ENCODE peak calls at places on chromosomes 6 and 20, in nine cellular contexts. One of them, this sample, is unnamed.

GRCh38 chr6:40378071-40378724 is 209.0 kb downstream of the LRFN2 start:
- DNase-seq in coronary artery: no peak
- DNase-seq in ovary: no peak
- DNase-seq in endodermal cell: peak
- DNase-seq in heart left ventricle: no peak
- DNase-seq in PC-3: no peak
- DNase-seq in suprapubic skin: no peak
- DNase-seq in tibial artery: no peak
- DNase-seq in BJ: no peak
- DNase-seq in this sample: no peak

GRCh38 chr6:105714846-105715245 is 312.0 kb upstream of the PREP start:
- DNase-seq in coronary artery: no peak
- DNase-seq in ovary: no peak
- DNase-seq in endodermal cell: no peak
- DNase-seq in heart left ventricle: no peak
- DNase-seq in PC-3: no peak
- DNase-seq in suprapubic skin: no peak
- DNase-seq in tibial artery: no peak
- DNase-seq in BJ: no peak
- DNase-seq in this sample: no peak

GRCh38 chr6:19214231-19214630 is 622.9 kb upstream of the ID4 start:
- DNase-seq in coronary artery: no peak
- DNase-seq in ovary: no peak
- DNase-seq in endodermal cell: peak
- DNase-seq in heart left ventricle: no peak
- DNase-seq in PC-3: no peak
- DNase-seq in suprapubic skin: no peak
- DNase-seq in tibial artery: no peak
- DNase-seq in BJ: no peak
- DNase-seq in this sample: no peak

GRCh38 chr6:87789198-87789899 is 87.3 kb upstream of the AKIRIN2 start:
- DNase-seq in coronary artery: no peak
- DNase-seq in ovary: peak
- DNase-seq in endodermal cell: no peak
- DNase-seq in heart left ventricle: no peak
- DNase-seq in PC-3: peak
- DNase-seq in suprapubic skin: no peak
- DNase-seq in tibial artery: peak
- DNase-seq in BJ: no peak
- DNase-seq in this sample: peak

GRCh38 chr20:1121439-1121838 is 3.0 kb downstream of the PSMF1 start:
- DNase-seq in coronary artery: no peak
- DNase-seq in ovary: no peak
- DNase-seq in endodermal cell: no peak
- DNase-seq in heart left ventricle: no peak
- DNase-seq in PC-3: no peak
- DNase-seq in suprapubic skin: no peak
- DNase-seq in tibial artery: no peak
- DNase-seq in BJ: no peak
- DNase-seq in this sample: no peak

GRCh38 chr20:40683894-40684268 is 5.2 kb downstream of the MAFB start:
- DNase-seq in coronary artery: no peak
- DNase-seq in ovary: no peak
- DNase-seq in endodermal cell: no peak
- DNase-seq in heart left ventricle: no peak
- DNase-seq in PC-3: no peak
- DNase-seq in suprapubic skin: no peak
- DNase-seq in tibial artery: no peak
- DNase-seq in BJ: no peak
- DNase-seq in this sample: no peak

GRCh38 chr20:34781250-34781649 is 44.2 kb downstream of the NCOA6 start:
- DNase-seq in coronary artery: no peak
- DNase-seq in ovary: no peak
- DNase-seq in endodermal cell: no peak
- DNase-seq in heart left ventricle: no peak
- DNase-seq in PC-3: no peak
- DNase-seq in suprapubic skin: no peak
- DNase-seq in tibial artery: no peak
- DNase-seq in BJ: no peak
- DNase-seq in this sample: no peak

GRCh38 chr6:138105446-138105845 is 1.8 kb downstream of the PERP start:
- DNase-seq in coronary artery: no peak
- DNase-seq in ovary: no peak
- DNase-seq in endodermal cell: no peak
- DNase-seq in heart left ventricle: no peak
- DNase-seq in PC-3: peak
- DNase-seq in suprapubic skin: no peak
- DNase-seq in tibial artery: no peak
- DNase-seq in BJ: no peak
- DNase-seq in this sample: no peak

GRCh38 chr6:17878734-17879133 is 108.7 kb downstream of the KIF13A start:
- DNase-seq in coronary artery: no peak
- DNase-seq in ovary: no peak
- DNase-seq in endodermal cell: no peak
- DNase-seq in heart left ventricle: no peak
- DNase-seq in PC-3: no peak
- DNase-seq in suprapubic skin: no peak
- DNase-seq in tibial artery: no peak
- DNase-seq in BJ: no peak
- DNase-seq in this sample: no peak

GRCh38 chr6:132931937-132932336 is 117.6 kb downstream of the RPS12 start:
- DNase-seq in coronary artery: no peak
- DNase-seq in ovary: no peak
- DNase-seq in endodermal cell: no peak
- DNase-seq in heart left ventricle: no peak
- DNase-seq in PC-3: peak
- DNase-seq in suprapubic skin: no peak
- DNase-seq in tibial artery: no peak
- DNase-seq in BJ: peak
- DNase-seq in this sample: peak

GRCh38 chr6:4364172-4364571 is 228.8 kb upstream of the ECI2 start:
- DNase-seq in coronary artery: no peak
- DNase-seq in ovary: no peak
- DNase-seq in endodermal cell: no peak
- DNase-seq in heart left ventricle: no peak
- DNase-seq in PC-3: no peak
- DNase-seq in suprapubic skin: no peak
- DNase-seq in tibial artery: no peak
- DNase-seq in BJ: no peak
- DNase-seq in this sample: no peak

GRCh38 chr6:170439366-170440351 is 113.4 kb downstream of the PSMB1 start:
- DNase-seq in coronary artery: peak
- DNase-seq in ovary: no peak
- DNase-seq in endodermal cell: peak
- DNase-seq in heart left ventricle: no peak
- DNase-seq in PC-3: no peak
- DNase-seq in suprapubic skin: no peak
- DNase-seq in tibial artery: no peak
- DNase-seq in BJ: no peak
- DNase-seq in this sample: no peak

GRCh38 chr6:3294921-3295871 is 36.4 kb downstream of the PSMG4 start:
- DNase-seq in coronary artery: no peak
- DNase-seq in ovary: peak
- DNase-seq in endodermal cell: peak
- DNase-seq in heart left ventricle: peak
- DNase-seq in PC-3: peak
- DNase-seq in suprapubic skin: peak
- DNase-seq in tibial artery: peak
- DNase-seq in BJ: no peak
- DNase-seq in this sample: no peak

GRCh38 chr6:41970436-41970846 is 28.8 kb upstream of the CCND3 start:
- DNase-seq in coronary artery: no peak
- DNase-seq in ovary: no peak
- DNase-seq in endodermal cell: no peak
- DNase-seq in heart left ventricle: no peak
- DNase-seq in PC-3: no peak
- DNase-seq in suprapubic skin: no peak
- DNase-seq in tibial artery: peak
- DNase-seq in BJ: no peak
- DNase-seq in this sample: peak

GRCh38 chr6:120675886-120676285 is 658.4 kb downstream of the TBC1D32 start:
- DNase-seq in coronary artery: no peak
- DNase-seq in ovary: no peak
- DNase-seq in endodermal cell: no peak
- DNase-seq in heart left ventricle: no peak
- DNase-seq in PC-3: no peak
- DNase-seq in suprapubic skin: no peak
- DNase-seq in tibial artery: no peak
- DNase-seq in BJ: no peak
- DNase-seq in this sample: no peak

GRCh38 chr6:723540-723939 is 30.6 kb upstream of the EXOC2 start:
- DNase-seq in coronary artery: no peak
- DNase-seq in ovary: no peak
- DNase-seq in endodermal cell: no peak
- DNase-seq in heart left ventricle: no peak
- DNase-seq in PC-3: no peak
- DNase-seq in suprapubic skin: no peak
- DNase-seq in tibial artery: no peak
- DNase-seq in BJ: no peak
- DNase-seq in this sample: no peak
- TF ChIP-seq CTCF in coronary artery: no peak
- TF ChIP-seq CTCF in ovary: no peak
- TF ChIP-seq CTCF in endodermal cell: peak
- TF ChIP-seq CTCF in heart left ventricle: no peak
- TF ChIP-seq CTCF in PC-3: peak
- TF ChIP-seq CTCF in suprapubic skin: no peak
- TF ChIP-seq CTCF in tibial artery: no peak
- TF ChIP-seq CTCF in BJ: no peak
- TF ChIP-seq CTCF in this sample: peak

GRCh38 chr6:108133594-108134179 is 32.1 kb upstream of the NR2E1 start:
- DNase-seq in coronary artery: no peak
- DNase-seq in ovary: peak
- DNase-seq in endodermal cell: peak
- DNase-seq in heart left ventricle: peak
- DNase-seq in PC-3: peak
- DNase-seq in suprapubic skin: no peak
- DNase-seq in tibial artery: peak
- DNase-seq in BJ: peak
- DNase-seq in this sample: no peak
- H3K4me3 ChIP-seq in coronary artery: peak
- H3K4me3 ChIP-seq in ovary: peak
- H3K4me3 ChIP-seq in endodermal cell: peak
- H3K4me3 ChIP-seq in heart left ventricle: peak
- H3K4me3 ChIP-seq in PC-3: peak
- H3K4me3 ChIP-seq in suprapubic skin: peak
- H3K4me3 ChIP-seq in tibial artery: peak
- H3K4me3 ChIP-seq in BJ: peak
- H3K4me3 ChIP-seq in this sample: peak

GRCh38 chr20:48381353-48382120 is 446.3 kb downstream of the PREX1 start:
- DNase-seq in coronary artery: no peak
- DNase-seq in ovary: peak
- DNase-seq in endodermal cell: no peak
- DNase-seq in heart left ventricle: peak
- DNase-seq in PC-3: no peak
- DNase-seq in suprapubic skin: no peak
- DNase-seq in tibial artery: no peak
- DNase-seq in BJ: no peak
- DNase-seq in this sample: no peak
- TF ChIP-seq CTCF in coronary artery: no peak
- TF ChIP-seq CTCF in ovary: no peak
- TF ChIP-seq CTCF in endodermal cell: no peak
- TF ChIP-seq CTCF in heart left ventricle: no peak
- TF ChIP-seq CTCF in PC-3: no peak
- TF ChIP-seq CTCF in suprapubic skin: no peak
- TF ChIP-seq CTCF in tibial artery: no peak
- TF ChIP-seq CTCF in BJ: no peak
- TF ChIP-seq CTCF in this sample: no peak

DNA sequence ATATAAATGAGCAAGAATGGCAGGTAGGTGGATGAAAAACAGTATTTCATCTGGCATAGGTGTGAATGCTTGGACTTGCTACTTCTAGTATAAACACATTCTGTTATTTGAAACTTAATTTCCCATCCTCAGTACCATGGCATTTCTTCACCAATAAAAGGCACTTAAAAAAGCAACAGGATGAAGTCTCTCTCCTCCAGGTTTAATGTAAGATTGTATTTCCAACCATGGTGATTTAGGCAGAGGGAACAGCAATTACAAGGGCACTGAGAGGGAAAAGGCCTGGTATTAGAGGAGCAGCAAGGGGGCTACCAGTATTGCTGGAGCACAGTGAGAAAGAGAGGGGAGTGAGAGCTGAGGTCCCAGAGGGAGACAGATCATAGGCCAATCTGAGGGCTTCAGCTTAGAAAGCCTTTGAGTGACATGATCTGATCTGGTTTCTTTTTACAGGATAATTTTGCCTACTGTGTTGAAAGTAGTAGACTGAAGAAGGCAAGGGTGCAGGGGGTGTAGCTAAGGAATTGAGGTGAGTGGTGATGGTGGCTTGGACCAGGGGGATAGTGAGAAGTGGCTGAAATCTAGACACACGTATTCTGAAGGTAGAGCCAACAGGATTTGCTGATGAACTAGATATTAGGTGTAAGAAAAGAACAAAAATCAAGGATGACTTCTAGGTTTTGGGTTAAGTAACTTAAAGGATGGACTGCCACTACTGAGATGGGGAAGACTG is 67.8 kb upstream of the SMIM29 start:
- DNase-seq in coronary artery: no peak
- DNase-seq in ovary: no peak
- DNase-seq in endodermal cell: no peak
- DNase-seq in heart left ventricle: no peak
- DNase-seq in PC-3: no peak
- DNase-seq in suprapubic skin: no peak
- DNase-seq in tibial artery: no peak
- DNase-seq in BJ: no peak
- DNase-seq in this sample: no peak
- H3K4me3 ChIP-seq in coronary artery: no peak
- H3K4me3 ChIP-seq in ovary: no peak
- H3K4me3 ChIP-seq in endodermal cell: no peak
- H3K4me3 ChIP-seq in heart left ventricle: no peak
- H3K4me3 ChIP-seq in PC-3: no peak
- H3K4me3 ChIP-seq in suprapubic skin: no peak
- H3K4me3 ChIP-seq in tibial artery: no peak
- H3K4me3 ChIP-seq in BJ: no peak
- H3K4me3 ChIP-seq in this sample: no peak

DNA sequence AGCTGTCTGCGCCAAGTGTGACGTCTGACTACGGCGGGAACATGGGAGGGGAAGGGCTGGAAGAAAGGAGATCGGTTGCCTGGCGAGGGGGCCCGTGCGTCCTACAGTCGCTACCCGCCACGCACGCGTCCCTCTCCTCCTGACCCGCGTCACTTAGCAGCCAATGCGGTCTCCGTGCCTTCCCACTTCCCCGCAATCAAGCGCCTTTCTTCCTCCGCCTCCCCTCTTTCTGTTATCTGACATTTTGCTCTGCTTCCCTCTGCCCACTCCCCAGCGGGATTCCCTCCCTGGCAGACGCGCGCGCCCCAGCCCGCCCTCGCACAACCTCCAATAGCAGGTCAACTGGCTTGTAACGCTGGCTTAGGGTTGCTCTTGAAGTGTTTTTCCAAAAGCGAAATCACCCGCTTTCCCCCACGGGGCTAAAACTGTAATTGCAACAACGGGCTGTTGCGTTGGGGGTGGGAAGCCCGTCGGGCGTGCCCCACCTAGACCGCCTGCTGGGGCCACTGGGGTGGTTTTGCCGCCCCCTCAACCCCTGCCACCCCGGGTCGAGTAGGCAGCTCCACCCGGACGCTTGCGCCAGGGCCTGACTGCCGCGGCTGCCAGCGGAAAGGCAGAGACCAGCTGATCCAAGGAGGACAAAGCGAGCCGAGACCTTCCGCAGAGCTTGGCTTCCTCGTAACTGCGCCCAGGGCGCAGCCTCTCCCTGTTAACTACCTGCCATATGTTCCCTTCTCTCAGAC is 6.2 kb upstream of the SOX4 start:
- DNase-seq in coronary artery: peak
- DNase-seq in ovary: peak
- DNase-seq in endodermal cell: peak
- DNase-seq in heart left ventricle: peak
- DNase-seq in PC-3: peak
- DNase-seq in suprapubic skin: peak
- DNase-seq in tibial artery: peak
- DNase-seq in BJ: no peak
- DNase-seq in this sample: no peak
- TF ChIP-seq CTCF in coronary artery: no peak
- TF ChIP-seq CTCF in ovary: peak
- TF ChIP-seq CTCF in endodermal cell: peak
- TF ChIP-seq CTCF in heart left ventricle: peak
- TF ChIP-seq CTCF in PC-3: no peak
- TF ChIP-seq CTCF in suprapubic skin: no peak
- TF ChIP-seq CTCF in tibial artery: no peak
- TF ChIP-seq CTCF in BJ: peak
- TF ChIP-seq CTCF in this sample: peak